ENCODE peak calls at places on chromosome 15, in eight cellular contexts. X is activated CD4-positive, alpha-beta T cell treated with anti-CD3 and anti-CD28 coated beads, Interleukin-2, amount 10 ng/mL, durations not matched to agents 7 days and 5 days; I is SW 1271; Q is neuronal stem cell; A is ACHN; D is substantia nigra; T is left ventricle myocardium superior; E is NCI-H748 treated with DMSO at 0.1 percent for 48 hours. K is an unnamed sample.

GRCh38 chr15:83365370-83365938 is 81.0 kb upstream of the BNC1 start:
- DNase-seq in D (peak; percentile 63), T (peak; percentile 49), A (peak; percentile 37), E (no peak), I (no peak), X (peak; percentile 24), Q (no peak), K (peak; percentile 24)

GRCh38 chr15:42494998-42495360 is 455 bp upstream of the SNAP23 start:
- DNase-seq in X (no peak), E (no peak), A (peak; percentile 76), D (peak; percentile 61), T (no peak), I (peak; percentile 26), Q (peak; percentile 2), K (no peak)

GRCh38 chr15:82571722-82572222 is 31.5 kb upstream of the RPS17 start:
- DNase-seq in Q (peak; percentile 43), E (no peak), T (peak; percentile 73), A (peak; percentile 57), I (no peak), D (peak; percentile 86), X (no peak), K (no peak)

GRCh38 chr15:67254238-67255175 is at the start of the genes AAGAB and IQCH:
- DNase-seq in D (peak; percentile 98), X (peak; percentile 97), T (peak; percentile 99), A (peak; percentile 93), E (peak; percentile 83), I (peak; percentile 97), Q (peak; percentile 95), K (peak; percentile 89)

GRCh38 chr15:80404719-80405553 is 754 bp downstream of the ARNT2 start:
- DNase-seq in E (peak; percentile 1), D (peak; percentile 61), A (peak; percentile 18), I (no peak), X (no peak), Q (peak; percentile 48), T (peak; percentile 35), K (peak; percentile 37)

GRCh38 chr15:90594297-90594696 is 64.6 kb downstream of the CRTC3 start:
- DNase-seq in X (peak; percentile 92), A (no peak), I (no peak), Q (no peak), D (peak; percentile 55), E (no peak), T (peak; percentile 69), K (no peak)

GRCh38 chr15:39898317-39898716 is 21.7 kb downstream of the GPR176 start:
- DNase-seq in I (no peak), E (no peak), A (no peak), Q (no peak), D (no peak), T (no peak), X (no peak), K (no peak)

GRCh38 chr15:80159811-80160569 is 7.2 kb downstream of the FAH start:
- DNase-seq in X (no peak), E (no peak), Q (no peak), A (no peak), I (no peak), D (no peak), T (no peak), K (no peak)

GRCh38 chr15:101014921-101015841 is 96.0 kb downstream of the LRRK1 start:
- DNase-seq in Q (peak; percentile 73), E (no peak), T (peak; percentile 84), D (peak; percentile 72), X (peak; percentile 72), A (peak; percentile 58), I (peak; percentile 51), K (peak; percentile 22)

GRCh38 chr15:93271871-93272270 is 182.9 kb upstream of the RGMA start:
- DNase-seq in A (no peak), X (no peak), I (no peak), E (no peak), T (no peak), D (no peak), Q (no peak), K (no peak)

GRCh38 chr15:84606653-84607120 is 5.9 kb downstream of the ZSCAN2 start:
- DNase-seq in X (no peak), D (no peak), A (no peak), T (no peak), I (no peak), Q (no peak), E (no peak), K (no peak)

GRCh38 chr15:101296418-101297405 is 1.7 kb upstream of the SNRPA1 start:
- DNase-seq in X (no peak), I (no peak), T (no peak), Q (no peak), D (no peak), E (no peak), A (no peak), K (no peak)

GRCh38 chr15:45454825-45455224 is 67.7 kb downstream of the SLC30A4 start:
- DNase-seq in T (peak; percentile 60), A (peak; percentile 92), Q (no peak), E (no peak), D (peak; percentile 57), X (peak; percentile 85), I (peak; percentile 85), K (no peak)

GRCh38 chr15:89088605-89089315 is 504 bp downstream of the ABHD2 start:
- DNase-seq in T (peak; percentile 76), E (no peak), D (peak; percentile 51), I (peak; percentile 48), Q (no peak), X (peak; percentile 17), A (no peak), K (no peak)

GRCh38 chr15:41955807-41956525 is 16.4 kb downstream of the EHD4 start:
- DNase-seq in E (no peak), A (no peak), T (no peak), Q (no peak), D (no peak), I (no peak), X (no peak), K (no peak)

GRCh38 chr15:78105541-78106241 is 13.3 kb downstream of the SH2D7 start:
- DNase-seq in T (no peak), Q (no peak), X (peak; percentile 34), E (no peak), A (no peak), D (no peak), I (no peak), K (no peak)

GRCh38 chr15:92068121-92068520 is 214.6 kb downstream of the SLCO3A1 start:
- DNase-seq in D (no peak), I (no peak), X (no peak), Q (no peak), E (no peak), A (no peak), T (no peak), K (no peak)

GRCh38 chr15:68820205-68820588 is 498 bp downstream of the ANP32A start:
- DNase-seq in T (peak; percentile 71), A (peak; percentile 20), I (peak; percentile 71), X (peak; percentile 53), Q (no peak), D (peak; percentile 67), E (no peak), K (peak; percentile 33)

GRCh38 chr15:51267714-51268105 is 70.7 kb downstream of the CYP19A1 start:
- DNase-seq in X (no peak), Q (no peak), T (no peak), I (no peak), A (peak; percentile 9), D (peak; percentile 9), E (no peak), K (no peak)

GRCh38 chr15:70480196-70480856 is 283.0 kb downstream of the UACA start:
- DNase-seq in D (no peak), Q (no peak), A (no peak), T (no peak), E (no peak), X (peak; percentile 75), I (no peak), K (no peak)

GRCh38 chr15:99019558-99020540 is 12.3 kb upstream of the PGPEP1L start:
- DNase-seq in E (no peak), A (peak; percentile 22), I (no peak), X (no peak), D (no peak), Q (no peak), T (no peak), K (no peak)

K was measured in NCI-H526 treated with DMSO at 0.1 percent for 48 hours.